ENCODE peak calls at places on chromosome 16, in nine cellular contexts. One of them, this sample, is unnamed.

GRCh38 chr16:84286568-84287220 is 8.0 kb upstream of the WFDC1 start:
- DNase-seq in effector CD4-positive, alpha-beta T cell: no peak
- DNase-seq in omental fat pad: no peak
- DNase-seq in anterior cingulate cortex: no peak
- DNase-seq in tibial artery: peak
- DNase-seq in H7: no peak
- DNase-seq in type B pancreatic cell: no peak
- DNase-seq in T-helper 9 cell: no peak
- DNase-seq in T-helper 17 cell: no peak
- DNase-seq in this sample: no peak

GRCh38 chr16:47377156-47377555 is 83.7 kb downstream of the ITFG1 start:
- DNase-seq in effector CD4-positive, alpha-beta T cell: no peak
- DNase-seq in omental fat pad: no peak
- DNase-seq in anterior cingulate cortex: no peak
- DNase-seq in tibial artery: no peak
- DNase-seq in H7: no peak
- DNase-seq in type B pancreatic cell: no peak
- DNase-seq in T-helper 9 cell: no peak
- DNase-seq in T-helper 17 cell: no peak
- DNase-seq in this sample: no peak

GRCh38 chr16:18013863-18014262 is 322.7 kb downstream of the NPIPA8 start:
- DNase-seq in effector CD4-positive, alpha-beta T cell: no peak
- DNase-seq in omental fat pad: no peak
- DNase-seq in anterior cingulate cortex: no peak
- DNase-seq in tibial artery: no peak
- DNase-seq in H7: no peak
- DNase-seq in type B pancreatic cell: no peak
- DNase-seq in T-helper 9 cell: no peak
- DNase-seq in T-helper 17 cell: no peak
- DNase-seq in this sample: no peak

GRCh38 chr16:88619859-88620655 is 18.3 kb upstream of the IL17C start:
- DNase-seq in effector CD4-positive, alpha-beta T cell: peak
- DNase-seq in omental fat pad: no peak
- DNase-seq in anterior cingulate cortex: no peak
- DNase-seq in tibial artery: no peak
- DNase-seq in H7: no peak
- DNase-seq in type B pancreatic cell: no peak
- DNase-seq in T-helper 9 cell: peak
- DNase-seq in T-helper 17 cell: peak
- DNase-seq in this sample: no peak

GRCh38 chr16:48054881-48055601 is 100.8 kb downstream of the ABCC12 start:
- DNase-seq in effector CD4-positive, alpha-beta T cell: no peak
- DNase-seq in omental fat pad: no peak
- DNase-seq in anterior cingulate cortex: peak
- DNase-seq in tibial artery: no peak
- DNase-seq in H7: peak
- DNase-seq in type B pancreatic cell: no peak
- DNase-seq in T-helper 9 cell: no peak
- DNase-seq in T-helper 17 cell: no peak
- DNase-seq in this sample: no peak

GRCh38 chr16:57007530-57007929 is 18.2 kb downstream of the NLRC5 start:
- DNase-seq in effector CD4-positive, alpha-beta T cell: no peak
- DNase-seq in omental fat pad: no peak
- DNase-seq in anterior cingulate cortex: no peak
- DNase-seq in tibial artery: no peak
- DNase-seq in H7: no peak
- DNase-seq in type B pancreatic cell: no peak
- DNase-seq in T-helper 9 cell: no peak
- DNase-seq in T-helper 17 cell: no peak
- DNase-seq in this sample: no peak

GRCh38 chr16:15843635-15844279 is 13.1 kb downstream of the MYH11 start:
- DNase-seq in effector CD4-positive, alpha-beta T cell: no peak
- DNase-seq in omental fat pad: no peak
- DNase-seq in anterior cingulate cortex: no peak
- DNase-seq in tibial artery: no peak
- DNase-seq in H7: no peak
- DNase-seq in type B pancreatic cell: no peak
- DNase-seq in T-helper 9 cell: no peak
- DNase-seq in T-helper 17 cell: no peak
- DNase-seq in this sample: no peak

GRCh38 chr16:1526608-1527555 is 6.6 kb upstream of the TMEM204 start:
- DNase-seq in effector CD4-positive, alpha-beta T cell: no peak
- DNase-seq in omental fat pad: no peak
- DNase-seq in anterior cingulate cortex: no peak
- DNase-seq in tibial artery: no peak
- DNase-seq in H7: no peak
- DNase-seq in type B pancreatic cell: no peak
- DNase-seq in T-helper 9 cell: no peak
- DNase-seq in T-helper 17 cell: no peak
- DNase-seq in this sample: no peak

GRCh38 chr16:89007371-89008249 is 30.6 kb upstream of the CBFA2T3 start:
- DNase-seq in effector CD4-positive, alpha-beta T cell: no peak
- DNase-seq in omental fat pad: no peak
- DNase-seq in anterior cingulate cortex: no peak
- DNase-seq in tibial artery: peak
- DNase-seq in H7: peak
- DNase-seq in type B pancreatic cell: no peak
- DNase-seq in T-helper 9 cell: no peak
- DNase-seq in T-helper 17 cell: no peak
- DNase-seq in this sample: no peak

GRCh38 chr16:18788828-18789514 is 1.2 kb downstream of the RPS15A start:
- DNase-seq in effector CD4-positive, alpha-beta T cell: no peak
- DNase-seq in omental fat pad: no peak
- DNase-seq in anterior cingulate cortex: no peak
- DNase-seq in tibial artery: no peak
- DNase-seq in H7: no peak
- DNase-seq in type B pancreatic cell: no peak
- DNase-seq in T-helper 9 cell: no peak
- DNase-seq in T-helper 17 cell: no peak
- DNase-seq in this sample: no peak

GRCh38 chr16:22274916-22275315 is 22.3 kb upstream of the POLR3E start:
- DNase-seq in effector CD4-positive, alpha-beta T cell: no peak
- DNase-seq in omental fat pad: no peak
- DNase-seq in anterior cingulate cortex: no peak
- DNase-seq in tibial artery: no peak
- DNase-seq in H7: no peak
- DNase-seq in type B pancreatic cell: no peak
- DNase-seq in T-helper 9 cell: no peak
- DNase-seq in T-helper 17 cell: no peak
- DNase-seq in this sample: no peak

GRCh38 chr16:89316701-89317100 is 99.2 kb downstream of the ZNF778 start:
- DNase-seq in effector CD4-positive, alpha-beta T cell: no peak
- DNase-seq in omental fat pad: no peak
- DNase-seq in anterior cingulate cortex: no peak
- DNase-seq in tibial artery: no peak
- DNase-seq in H7: peak
- DNase-seq in type B pancreatic cell: no peak
- DNase-seq in T-helper 9 cell: no peak
- DNase-seq in T-helper 17 cell: no peak
- DNase-seq in this sample: no peak

GRCh38 chr16:48862087-48862532 is 252.1 kb upstream of the N4BP1 start:
- DNase-seq in effector CD4-positive, alpha-beta T cell: no peak
- DNase-seq in omental fat pad: no peak
- DNase-seq in anterior cingulate cortex: no peak
- DNase-seq in tibial artery: no peak
- DNase-seq in H7: peak
- DNase-seq in type B pancreatic cell: no peak
- DNase-seq in T-helper 9 cell: no peak
- DNase-seq in T-helper 17 cell: no peak
- DNase-seq in this sample: no peak

GRCh38 chr16:31131841-31132271 is 3.7 kb downstream of the PRSS8 start:
- DNase-seq in effector CD4-positive, alpha-beta T cell: no peak
- DNase-seq in omental fat pad: no peak
- DNase-seq in anterior cingulate cortex: no peak
- DNase-seq in tibial artery: no peak
- DNase-seq in H7: peak
- DNase-seq in type B pancreatic cell: no peak
- DNase-seq in T-helper 9 cell: no peak
- DNase-seq in T-helper 17 cell: no peak
- DNase-seq in this sample: no peak

GRCh38 chr16:10787304-10787703 is 31.3 kb downstream of the TVP23A start:
- DNase-seq in effector CD4-positive, alpha-beta T cell: no peak
- DNase-seq in omental fat pad: no peak
- DNase-seq in anterior cingulate cortex: no peak
- DNase-seq in tibial artery: no peak
- DNase-seq in H7: no peak
- DNase-seq in type B pancreatic cell: no peak
- DNase-seq in T-helper 9 cell: no peak
- DNase-seq in T-helper 17 cell: no peak
- DNase-seq in this sample: no peak

GRCh38 chr16:19997264-19997663 is 76.4 kb downstream of the GPR139 start:
- DNase-seq in effector CD4-positive, alpha-beta T cell: no peak
- DNase-seq in omental fat pad: no peak
- DNase-seq in anterior cingulate cortex: no peak
- DNase-seq in tibial artery: no peak
- DNase-seq in H7: no peak
- DNase-seq in type B pancreatic cell: no peak
- DNase-seq in T-helper 9 cell: no peak
- DNase-seq in T-helper 17 cell: no peak
- DNase-seq in this sample: no peak

GRCh38 chr16:10618710-10619209 is 38.4 kb upstream of the EMP2 start:
- DNase-seq in effector CD4-positive, alpha-beta T cell: no peak
- DNase-seq in omental fat pad: no peak
- DNase-seq in anterior cingulate cortex: no peak
- DNase-seq in tibial artery: no peak
- DNase-seq in H7: peak
- DNase-seq in type B pancreatic cell: no peak
- DNase-seq in T-helper 9 cell: no peak
- DNase-seq in T-helper 17 cell: no peak
- DNase-seq in this sample: no peak

GRCh38 chr16:88940196-88941050 is 36.6 kb downstream of the CBFA2T3 start:
- DNase-seq in effector CD4-positive, alpha-beta T cell: no peak
- DNase-seq in omental fat pad: no peak
- DNase-seq in anterior cingulate cortex: peak
- DNase-seq in tibial artery: no peak
- DNase-seq in H7: peak
- DNase-seq in type B pancreatic cell: no peak
- DNase-seq in T-helper 9 cell: no peak
- DNase-seq in T-helper 17 cell: no peak
- DNase-seq in this sample: no peak

GRCh38 chr16:27286446-27286845 is 17.9 kb upstream of the NSMCE1 start:
- DNase-seq in effector CD4-positive, alpha-beta T cell: no peak
- DNase-seq in omental fat pad: no peak
- DNase-seq in anterior cingulate cortex: no peak
- DNase-seq in tibial artery: peak
- DNase-seq in H7: no peak
- DNase-seq in type B pancreatic cell: no peak
- DNase-seq in T-helper 9 cell: no peak
- DNase-seq in T-helper 17 cell: no peak
- DNase-seq in this sample: peak

GRCh38 chr16:3141781-3142311 is 7.0 kb downstream of the ZNF213 start:
- DNase-seq in effector CD4-positive, alpha-beta T cell: no peak
- DNase-seq in omental fat pad: no peak
- DNase-seq in anterior cingulate cortex: no peak
- DNase-seq in tibial artery: no peak
- DNase-seq in H7: no peak
- DNase-seq in type B pancreatic cell: no peak
- DNase-seq in T-helper 9 cell: no peak
- DNase-seq in T-helper 17 cell: no peak
- DNase-seq in this sample: no peak

GRCh38 chr16:35745191-35745590 is 2285.8 kb downstream of the TP53TG3F start:
- DNase-seq in effector CD4-positive, alpha-beta T cell: no peak
- DNase-seq in omental fat pad: no peak
- DNase-seq in anterior cingulate cortex: no peak
- DNase-seq in tibial artery: no peak
- DNase-seq in H7: no peak
- DNase-seq in type B pancreatic cell: no peak
- DNase-seq in T-helper 9 cell: no peak
- DNase-seq in T-helper 17 cell: no peak
- DNase-seq in this sample: no peak

GRCh38 chr16:85661131-85662035 is 27.4 kb downstream of the GINS2 start:
- DNase-seq in effector CD4-positive, alpha-beta T cell: no peak
- DNase-seq in omental fat pad: no peak
- DNase-seq in anterior cingulate cortex: no peak
- DNase-seq in tibial artery: no peak
- DNase-seq in H7: peak
- DNase-seq in type B pancreatic cell: no peak
- DNase-seq in T-helper 9 cell: no peak
- DNase-seq in T-helper 17 cell: no peak
- DNase-seq in this sample: no peak

GRCh38 chr16:85087899-85088569 is 24.2 kb downstream of the CIBAR2 start:
- DNase-seq in effector CD4-positive, alpha-beta T cell: no peak
- DNase-seq in omental fat pad: no peak
- DNase-seq in anterior cingulate cortex: no peak
- DNase-seq in tibial artery: no peak
- DNase-seq in H7: no peak
- DNase-seq in type B pancreatic cell: no peak
- DNase-seq in T-helper 9 cell: no peak
- DNase-seq in T-helper 17 cell: no peak
- DNase-seq in this sample: no peak

GRCh38 chr16:1333854-1334719 is 642 bp downstream of the BAIAP3 start:
- DNase-seq in effector CD4-positive, alpha-beta T cell: no peak
- DNase-seq in omental fat pad: no peak
- DNase-seq in anterior cingulate cortex: no peak
- DNase-seq in tibial artery: no peak
- DNase-seq in H7: peak
- DNase-seq in type B pancreatic cell: no peak
- DNase-seq in T-helper 9 cell: no peak
- DNase-seq in T-helper 17 cell: no peak
- DNase-seq in this sample: no peak

GRCh38 chr16:58515871-58516767 is 802 bp downstream of the SETD6 start:
- DNase-seq in effector CD4-positive, alpha-beta T cell: peak
- DNase-seq in omental fat pad: no peak
- DNase-seq in anterior cingulate cortex: no peak
- DNase-seq in tibial artery: no peak
- DNase-seq in H7: peak
- DNase-seq in type B pancreatic cell: no peak
- DNase-seq in T-helper 9 cell: peak
- DNase-seq in T-helper 17 cell: no peak
- DNase-seq in this sample: no peak

GRCh38 chr16:23909792-23910418 is 74.1 kb downstream of the PRKCB start:
- DNase-seq in effector CD4-positive, alpha-beta T cell: no peak
- DNase-seq in omental fat pad: no peak
- DNase-seq in anterior cingulate cortex: no peak
- DNase-seq in tibial artery: no peak
- DNase-seq in H7: no peak
- DNase-seq in type B pancreatic cell: no peak
- DNase-seq in T-helper 9 cell: no peak
- DNase-seq in T-helper 17 cell: no peak
- DNase-seq in this sample: no peak

GRCh38 chr16:64469906-64470702 is 651.8 kb downstream of the CDH11 start:
- DNase-seq in effector CD4-positive, alpha-beta T cell: no peak
- DNase-seq in omental fat pad: no peak
- DNase-seq in anterior cingulate cortex: no peak
- DNase-seq in tibial artery: no peak
- DNase-seq in H7: no peak
- DNase-seq in type B pancreatic cell: no peak
- DNase-seq in T-helper 9 cell: no peak
- DNase-seq in T-helper 17 cell: no peak
- DNase-seq in this sample: no peak

GRCh38 chr16:8402981-8403853 is 187.1 kb downstream of the TMEM114 start:
- DNase-seq in effector CD4-positive, alpha-beta T cell: no peak
- DNase-seq in omental fat pad: no peak
- DNase-seq in anterior cingulate cortex: no peak
- DNase-seq in tibial artery: no peak
- DNase-seq in H7: no peak
- DNase-seq in type B pancreatic cell: no peak
- DNase-seq in T-helper 9 cell: no peak
- DNase-seq in T-helper 17 cell: no peak
- DNase-seq in this sample: no peak

GRCh38 chr16:86375370-86375769 is 135.0 kb upstream of the FOXF1 start:
- DNase-seq in effector CD4-positive, alpha-beta T cell: no peak
- DNase-seq in omental fat pad: no peak
- DNase-seq in anterior cingulate cortex: no peak
- DNase-seq in tibial artery: no peak
- DNase-seq in H7: no peak
- DNase-seq in type B pancreatic cell: no peak
- DNase-seq in T-helper 9 cell: no peak
- DNase-seq in T-helper 17 cell: no peak
- DNase-seq in this sample: no peak

GRCh38 chr16:27174798-27175197 is 28.5 kb upstream of the KDM8 start:
- DNase-seq in effector CD4-positive, alpha-beta T cell: no peak
- DNase-seq in omental fat pad: no peak
- DNase-seq in anterior cingulate cortex: no peak
- DNase-seq in tibial artery: no peak
- DNase-seq in H7: no peak
- DNase-seq in type B pancreatic cell: no peak
- DNase-seq in T-helper 9 cell: no peak
- DNase-seq in T-helper 17 cell: no peak
- DNase-seq in this sample: no peak

GRCh38 chr16:50263940-50264929 is 2.1 kb upstream of the ADCY7 start:
- DNase-seq in effector CD4-positive, alpha-beta T cell: no peak
- DNase-seq in omental fat pad: no peak
- DNase-seq in anterior cingulate cortex: no peak
- DNase-seq in tibial artery: no peak
- DNase-seq in H7: no peak
- DNase-seq in type B pancreatic cell: no peak
- DNase-seq in T-helper 9 cell: no peak
- DNase-seq in T-helper 17 cell: no peak
- DNase-seq in this sample: no peak

This sample was measured in thoracic aorta.